ENCODE peak calls at places on chromosomes 4 and X, in four cellular contexts. One of them, this sample, is unnamed.

GRCh38 chrX:153651540-153652079 is 4.6 kb downstream of the DUSP9 start:
- DNase-seq in HepG2: peak
- DNase-seq in K562: no peak
- DNase-seq in GM12878: no peak
- DNase-seq in this sample: peak

GRCh38 chrX:45187731-45188130 is 12.9 kb downstream of the DIPK2B start:
- DNase-seq in HepG2: no peak
- DNase-seq in GM12878: no peak
- DNase-seq in K562: no peak
- DNase-seq in this sample: no peak

GRCh38 chr4:83758331-83758730 is 222.4 kb downstream of the GPAT3 start:
- DNase-seq in HepG2: no peak
- DNase-seq in GM12878: no peak
- DNase-seq in K562: no peak
- DNase-seq in this sample: no peak

GRCh38 chrX:129678176-129678880 is 23.6 kb upstream of the APLN start:
- DNase-seq in HepG2: no peak
- DNase-seq in GM12878: no peak
- DNase-seq in K562: no peak
- DNase-seq in this sample: no peak

GRCh38 chrX:29477878-29478277 is 737.5 kb upstream of the MAGEB2 start:
- DNase-seq in HepG2: no peak
- DNase-seq in K562: no peak
- DNase-seq in GM12878: no peak
- DNase-seq in this sample: no peak

GRCh38 chr4:8599657-8600056 is 7.1 kb downstream of the CPZ start:
- DNase-seq in GM12878: no peak
- DNase-seq in K562: peak
- DNase-seq in HepG2: no peak
- DNase-seq in this sample: no peak

GRCh38 chrX:113892401-113892800 is 691.5 kb upstream of the HTR2C start:
- DNase-seq in HepG2: no peak
- DNase-seq in GM12878: no peak
- DNase-seq in K562: no peak
- DNase-seq in this sample: no peak

GRCh38 chrX:27619975-27620374 is 29.8 kb downstream of the DCAF8L2 start:
- DNase-seq in HepG2: peak
- DNase-seq in K562: no peak
- DNase-seq in GM12878: no peak
- DNase-seq in this sample: no peak

GRCh38 chrX:110251961-110252360 is 65.9 kb downstream of the AMMECR1 start:
- DNase-seq in GM12878: no peak
- DNase-seq in HepG2: no peak
- DNase-seq in K562: no peak
- DNase-seq in this sample: no peak

GRCh38 chrX:110259065-110259559 is 58.8 kb downstream of the AMMECR1 start:
- DNase-seq in K562: no peak
- DNase-seq in GM12878: no peak
- DNase-seq in HepG2: no peak
- DNase-seq in this sample: no peak

GRCh38 chrX:110258552-110258951 is 59.3 kb downstream of the AMMECR1 start:
- DNase-seq in HepG2: no peak
- DNase-seq in GM12878: no peak
- DNase-seq in K562: no peak
- DNase-seq in this sample: no peak

DNA sequence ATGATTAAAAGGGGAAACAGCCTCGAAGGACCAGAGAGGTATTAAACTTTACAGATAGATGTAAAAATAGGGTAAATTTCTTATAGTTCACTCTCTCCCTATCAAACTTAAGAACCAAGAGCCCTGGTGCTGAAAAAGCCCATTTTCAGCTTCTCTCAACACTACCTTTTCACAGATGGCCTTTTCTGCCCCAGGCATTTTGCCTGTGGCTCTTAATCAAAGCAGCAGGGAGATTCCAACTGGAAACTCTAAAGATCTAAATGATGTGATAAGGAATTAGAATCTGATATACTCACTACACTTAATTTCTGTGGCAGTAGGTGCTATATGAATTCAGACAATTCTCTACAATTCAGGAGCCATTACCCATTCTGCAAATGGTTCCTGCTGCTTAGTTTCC is 60.0 kb downstream of the AMMECR1 start:
- DNase-seq in HepG2: no peak
- DNase-seq in GM12878: no peak
- DNase-seq in K562: no peak
- DNase-seq in this sample: no peak
- TF ChIP-seq BHLHE40 in HepG2: no peak
- TF ChIP-seq BHLHE40 in GM12878: no peak
- TF ChIP-seq BHLHE40 in K562: no peak
- TF ChIP-seq BHLHE40 in this sample: no peak

GRCh38 chr4:88008624-88009235 is 1.3 kb downstream of the PKD2 start:
- DNase-seq in GM12878: no peak
- DNase-seq in K562: no peak
- DNase-seq in HepG2: no peak
- DNase-seq in this sample: no peak

GRCh38 chr4:88007304-88008132 is at the start of gene PKD2:
- DNase-seq in GM12878: no peak
- DNase-seq in K562: peak
- DNase-seq in HepG2: no peak
- DNase-seq in this sample: peak

GRCh38 chr4:88006956-88007303 is 505 bp upstream of the PKD2 start:
- DNase-seq in GM12878: no peak
- DNase-seq in K562: no peak
- DNase-seq in HepG2: no peak
- DNase-seq in this sample: no peak

GRCh38 chr4:88009871-88010270 is 2.4 kb downstream of the PKD2 start:
- DNase-seq in K562: no peak
- DNase-seq in HepG2: no peak
- DNase-seq in GM12878: no peak
- DNase-seq in this sample: no peak

GRCh38 chr4:88008133-88008621 is 742 bp downstream of the PKD2 start:
- DNase-seq in HepG2: peak
- DNase-seq in GM12878: no peak
- DNase-seq in K562: no peak
- DNase-seq in this sample: peak
- TF ChIP-seq TARDBP in HepG2: no peak
- TF ChIP-seq TARDBP in GM12878: no peak
- TF ChIP-seq TARDBP in K562: no peak
- TF ChIP-seq TARDBP in this sample: no peak

GRCh38 chr4:88674989-88675388 is 22.6 kb downstream of the NAP1L5 start:
- DNase-seq in K562: no peak
- DNase-seq in GM12878: no peak
- DNase-seq in HepG2: no peak
- DNase-seq in this sample: no peak
- TF ChIP-seq BHLHE40 in K562: no peak
- TF ChIP-seq BHLHE40 in GM12878: no peak
- TF ChIP-seq BHLHE40 in HepG2: no peak
- TF ChIP-seq BHLHE40 in this sample: no peak

GRCh38 chrX:96729053-96729452 is 44.4 kb downstream of the DIAPH2 start:
- DNase-seq in K562: no peak
- DNase-seq in GM12878: no peak
- DNase-seq in HepG2: no peak
- DNase-seq in this sample: no peak

DNA sequence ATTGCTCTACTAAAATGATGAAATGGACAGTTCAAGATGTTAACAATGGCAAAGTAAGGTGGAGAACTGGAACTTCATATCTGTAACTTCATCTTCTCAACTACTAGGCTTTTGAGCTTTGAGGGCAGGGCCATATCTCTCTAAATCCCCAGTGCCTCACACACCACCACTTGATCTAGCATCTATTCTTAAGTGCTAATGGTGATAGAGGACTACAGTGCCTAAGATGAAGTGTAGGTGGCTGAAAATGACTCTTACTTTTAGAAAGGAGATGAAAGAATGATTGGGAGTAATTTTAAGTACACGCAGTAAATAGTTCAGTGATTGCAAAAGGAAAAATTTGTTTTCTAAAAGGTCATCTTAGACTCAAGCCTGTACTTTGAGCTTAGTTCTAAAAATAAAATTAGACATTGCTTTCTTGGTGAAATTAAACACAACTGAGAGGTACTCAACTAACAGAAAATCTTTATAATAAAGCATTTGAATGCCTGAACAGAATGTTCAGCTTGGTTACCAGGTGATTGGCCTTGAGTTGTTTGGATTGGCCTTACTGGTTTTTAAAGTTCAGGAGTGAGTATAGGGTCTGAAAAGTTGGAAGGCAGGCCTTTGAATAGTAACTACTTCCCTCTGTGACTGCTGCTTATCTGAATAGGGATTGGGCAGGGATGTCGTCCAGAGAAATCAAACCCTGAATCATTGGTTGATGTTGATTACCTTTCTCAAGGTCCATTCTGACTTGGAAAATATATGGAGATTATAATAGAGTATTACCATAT is 45.4 kb downstream of the DIAPH2 start:
- DNase-seq in K562: no peak
- DNase-seq in GM12878: no peak
- DNase-seq in HepG2: no peak
- DNase-seq in this sample: no peak
- TF ChIP-seq TARDBP in K562: no peak
- TF ChIP-seq TARDBP in GM12878: no peak
- TF ChIP-seq TARDBP in HepG2: no peak
- TF ChIP-seq TARDBP in this sample: no peak

GRCh38 chr4:125187221-125187620 is 127.5 kb upstream of the FAT4 start:
- DNase-seq in K562: no peak
- DNase-seq in GM12878: no peak
- DNase-seq in HepG2: no peak
- DNase-seq in this sample: no peak
- TF ChIP-seq BHLHE40 in K562: no peak
- TF ChIP-seq BHLHE40 in GM12878: no peak
- TF ChIP-seq BHLHE40 in HepG2: no peak
- TF ChIP-seq BHLHE40 in this sample: no peak

GRCh38 chrX:69151898-69152297 is 13.4 kb downstream of the PJA1 start:
- DNase-seq in GM12878: no peak
- DNase-seq in HepG2: no peak
- DNase-seq in K562: no peak
- DNase-seq in this sample: no peak

GRCh38 chrX:69155786-69156520 is 9.3 kb downstream of the PJA1 start:
- DNase-seq in GM12878: no peak
- DNase-seq in HepG2: no peak
- DNase-seq in K562: no peak
- DNase-seq in this sample: no peak

GRCh38 chrX:69152398-69152797 is 12.9 kb downstream of the PJA1 start:
- DNase-seq in K562: no peak
- DNase-seq in HepG2: peak
- DNase-seq in GM12878: no peak
- DNase-seq in this sample: no peak

GRCh38 chrX:69154051-69154450 is 11.2 kb downstream of the PJA1 start:
- DNase-seq in GM12878: no peak
- DNase-seq in HepG2: no peak
- DNase-seq in K562: no peak
- DNase-seq in this sample: no peak

GRCh38 chrX:69153060-69153730 is 12.1 kb downstream of the PJA1 start:
- DNase-seq in HepG2: peak
- DNase-seq in GM12878: no peak
- DNase-seq in K562: no peak
- DNase-seq in this sample: no peak
- TF ChIP-seq TARDBP in HepG2: no peak
- TF ChIP-seq TARDBP in GM12878: no peak
- TF ChIP-seq TARDBP in K562: no peak
- TF ChIP-seq TARDBP in this sample: no peak

GRCh38 chrX:132592880-132593279 is 104.0 kb upstream of the MBNL3 start:
- DNase-seq in HepG2: peak
- DNase-seq in K562: no peak
- DNase-seq in GM12878: no peak
- DNase-seq in this sample: peak
- TF ChIP-seq BHLHE40 in HepG2: no peak
- TF ChIP-seq BHLHE40 in K562: no peak
- TF ChIP-seq BHLHE40 in GM12878: no peak
- TF ChIP-seq BHLHE40 in this sample: no peak

GRCh38 chr4:178198691-178199090 is 756.5 kb upstream of the AGA start:
- DNase-seq in GM12878: no peak
- DNase-seq in HepG2: no peak
- DNase-seq in K562: no peak
- DNase-seq in this sample: no peak
- TF ChIP-seq TARDBP in GM12878: no peak
- TF ChIP-seq TARDBP in HepG2: no peak
- TF ChIP-seq TARDBP in K562: no peak
- TF ChIP-seq TARDBP in this sample: no peak

DNA sequence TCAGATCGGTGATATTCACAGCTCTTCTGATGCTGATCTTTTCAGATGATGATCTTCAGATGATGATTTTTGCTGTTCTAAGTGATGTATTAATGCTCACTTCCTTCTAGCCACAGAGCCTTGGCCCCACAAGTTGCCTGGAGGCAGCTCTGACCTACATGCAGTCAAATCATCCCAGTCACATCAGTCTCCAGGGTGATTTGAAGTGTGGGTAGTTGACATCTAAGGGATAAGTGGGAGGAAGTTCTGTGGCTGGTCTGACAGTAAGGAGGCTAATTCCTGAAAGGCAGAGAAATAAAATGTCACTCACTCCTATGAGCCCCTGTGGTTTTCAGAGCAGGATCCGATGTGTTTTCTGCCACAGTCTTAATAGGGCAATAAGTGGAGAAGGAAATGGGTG is 79.8 kb upstream of the RPL34 start:
- DNase-seq in GM12878: no peak
- DNase-seq in K562: no peak
- DNase-seq in HepG2: no peak
- DNase-seq in this sample: no peak
- TF ChIP-seq BHLHE40 in GM12878: no peak
- TF ChIP-seq BHLHE40 in K562: no peak
- TF ChIP-seq BHLHE40 in HepG2: no peak
- TF ChIP-seq BHLHE40 in this sample: no peak

GRCh38 chr4:77669911-77670590 is 64.4 kb downstream of the CXCL13 start:
- DNase-seq in GM12878: no peak
- DNase-seq in K562: no peak
- DNase-seq in HepG2: no peak
- DNase-seq in this sample: no peak
- TF ChIP-seq TARDBP in GM12878: no peak
- TF ChIP-seq TARDBP in K562: no peak
- TF ChIP-seq TARDBP in HepG2: no peak
- TF ChIP-seq TARDBP in this sample: no peak